ENCODE peak calls at places on chromosomes 5 and 9, in four cellular contexts. One of them, this sample, is unnamed. For H3K4me1 and H3K9me3, the result is how much of the 10 kb centered on the place peaks cover.

GRCh38 chr5:154506049-154506715 is 28.2 kb upstream of the HAND1 start:
- DNase-seq in heart right ventricle: no peak
- DNase-seq in gastrocnemius medialis: no peak
- DNase-seq in CD8-positive, alpha-beta T cell: no peak
- DNase-seq in this sample: no peak

GRCh38 chr5:73997936-73998335 is 371.9 kb downstream of the ARHGEF28 start:
- DNase-seq in gastrocnemius medialis: no peak
- DNase-seq in heart right ventricle: no peak
- DNase-seq in CD8-positive, alpha-beta T cell: no peak
- DNase-seq in this sample: no peak

GRCh38 chr5:159448-160172 is 31.7 kb upstream of the LRRC14B start:
- DNase-seq in heart right ventricle: no peak
- DNase-seq in CD8-positive, alpha-beta T cell: no peak
- DNase-seq in gastrocnemius medialis: no peak
- DNase-seq in this sample: no peak

GRCh38 chr5:170195876-170196275 is 36.9 kb upstream of the C5orf58 start:
- DNase-seq in gastrocnemius medialis: no peak
- DNase-seq in CD8-positive, alpha-beta T cell: no peak
- DNase-seq in heart right ventricle: no peak
- DNase-seq in this sample: no peak

GRCh38 chr9:133890583-133890982 is 101.5 kb downstream of the VAV2 start:
- DNase-seq in CD8-positive, alpha-beta T cell: no peak
- DNase-seq in heart right ventricle: no peak
- DNase-seq in gastrocnemius medialis: no peak
- DNase-seq in this sample: no peak

GRCh38 chr5:39624268-39624886 is 199.6 kb upstream of the DAB2 start:
- DNase-seq in heart right ventricle: no peak
- DNase-seq in gastrocnemius medialis: no peak
- DNase-seq in CD8-positive, alpha-beta T cell: no peak
- DNase-seq in this sample: peak

GRCh38 chr9:36818965-36819870 is 214.8 kb downstream of the PAX5 start:
- DNase-seq in gastrocnemius medialis: no peak
- DNase-seq in CD8-positive, alpha-beta T cell: no peak
- DNase-seq in heart right ventricle: no peak
- DNase-seq in this sample: no peak

GRCh38 chr5:167754501-167754941 is 536.9 kb upstream of the WWC1 start:
- DNase-seq in CD8-positive, alpha-beta T cell: no peak
- DNase-seq in gastrocnemius medialis: no peak
- DNase-seq in heart right ventricle: no peak
- DNase-seq in this sample: no peak

GRCh38 chr9:77961541-77961940 is 70.1 kb downstream of the GNAQ start:
- DNase-seq in CD8-positive, alpha-beta T cell: no peak
- DNase-seq in heart right ventricle: no peak
- DNase-seq in gastrocnemius medialis: no peak
- DNase-seq in this sample: no peak

GRCh38 chr9:120705174-120705573 is 9.1 kb downstream of the MEGF9 start:
- DNase-seq in CD8-positive, alpha-beta T cell: no peak
- DNase-seq in gastrocnemius medialis: no peak
- DNase-seq in heart right ventricle: no peak
- DNase-seq in this sample: no peak

GRCh38 chr5:143759368-143760136 is 52.4 kb upstream of the HMHB1 start:
- DNase-seq in gastrocnemius medialis: no peak
- DNase-seq in heart right ventricle: no peak
- DNase-seq in CD8-positive, alpha-beta T cell: no peak
- DNase-seq in this sample: no peak
- TF ChIP-seq CTCF in gastrocnemius medialis: no peak
- TF ChIP-seq CTCF in heart right ventricle: no peak
- TF ChIP-seq CTCF in CD8-positive, alpha-beta T cell: no peak
- TF ChIP-seq CTCF in this sample: no peak

GRCh38 chr9:136721339-136722092 is 9.1 kb downstream of the DIPK1B start:
- DNase-seq in heart right ventricle: no peak
- DNase-seq in CD8-positive, alpha-beta T cell: no peak
- DNase-seq in gastrocnemius medialis: no peak
- DNase-seq in this sample: no peak
- H3K4me1 ChIP-seq in heart right ventricle: half or more
- H3K4me1 ChIP-seq in CD8-positive, alpha-beta T cell: under half
- H3K4me1 ChIP-seq in gastrocnemius medialis: under half
- H3K4me1 ChIP-seq in this sample: under half

DNA sequence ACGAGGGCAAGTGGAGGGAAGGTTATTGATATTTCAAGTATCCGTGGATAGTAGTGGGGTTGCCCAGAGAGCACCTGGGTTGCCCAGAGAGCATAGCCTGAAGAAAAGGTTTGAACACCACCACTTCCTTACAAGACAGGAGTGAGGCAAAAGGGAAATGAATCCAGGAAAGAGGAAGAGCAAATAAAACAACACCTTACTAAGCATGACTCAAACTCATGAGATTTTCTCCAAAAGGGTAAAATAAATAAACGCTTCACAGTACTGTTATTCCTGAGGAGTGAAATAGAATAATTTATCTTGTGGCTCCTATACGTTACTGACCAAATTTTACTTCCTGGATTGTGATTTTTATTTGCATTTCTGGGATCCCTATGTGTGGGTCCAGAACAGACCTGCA is 65.2 kb upstream of the PTPRD start:
- DNase-seq in heart right ventricle: no peak
- DNase-seq in gastrocnemius medialis: no peak
- DNase-seq in CD8-positive, alpha-beta T cell: no peak
- DNase-seq in this sample: no peak
- H3K9me3 ChIP-seq in heart right ventricle: under half
- H3K9me3 ChIP-seq in gastrocnemius medialis: under half
- H3K9me3 ChIP-seq in CD8-positive, alpha-beta T cell: under half
- H3K9me3 ChIP-seq in this sample: under half

GRCh38 chr9:123957731-123958130 is 27.8 kb upstream of the DENND1A start:
- DNase-seq in heart right ventricle: no peak
- DNase-seq in CD8-positive, alpha-beta T cell: no peak
- DNase-seq in gastrocnemius medialis: no peak
- DNase-seq in this sample: no peak

GRCh38 chr9:123959787-123960186 is 29.9 kb upstream of the DENND1A start:
- DNase-seq in CD8-positive, alpha-beta T cell: no peak
- DNase-seq in heart right ventricle: no peak
- DNase-seq in gastrocnemius medialis: no peak
- DNase-seq in this sample: no peak

GRCh38 chr9:123960965-123961364 is 31.0 kb upstream of the DENND1A start:
- DNase-seq in CD8-positive, alpha-beta T cell: no peak
- DNase-seq in heart right ventricle: no peak
- DNase-seq in gastrocnemius medialis: no peak
- DNase-seq in this sample: no peak

GRCh38 chr9:123957168-123957721 is 27.3 kb upstream of the DENND1A start:
- DNase-seq in heart right ventricle: no peak
- DNase-seq in CD8-positive, alpha-beta T cell: no peak
- DNase-seq in gastrocnemius medialis: no peak
- DNase-seq in this sample: no peak

GRCh38 chr9:123960366-123960765 is 30.4 kb upstream of the DENND1A start:
- DNase-seq in CD8-positive, alpha-beta T cell: no peak
- DNase-seq in heart right ventricle: no peak
- DNase-seq in gastrocnemius medialis: no peak
- DNase-seq in this sample: no peak
- TF ChIP-seq CTCF in CD8-positive, alpha-beta T cell: no peak
- TF ChIP-seq CTCF in heart right ventricle: no peak
- TF ChIP-seq CTCF in gastrocnemius medialis: no peak
- TF ChIP-seq CTCF in this sample: no peak

DNA sequence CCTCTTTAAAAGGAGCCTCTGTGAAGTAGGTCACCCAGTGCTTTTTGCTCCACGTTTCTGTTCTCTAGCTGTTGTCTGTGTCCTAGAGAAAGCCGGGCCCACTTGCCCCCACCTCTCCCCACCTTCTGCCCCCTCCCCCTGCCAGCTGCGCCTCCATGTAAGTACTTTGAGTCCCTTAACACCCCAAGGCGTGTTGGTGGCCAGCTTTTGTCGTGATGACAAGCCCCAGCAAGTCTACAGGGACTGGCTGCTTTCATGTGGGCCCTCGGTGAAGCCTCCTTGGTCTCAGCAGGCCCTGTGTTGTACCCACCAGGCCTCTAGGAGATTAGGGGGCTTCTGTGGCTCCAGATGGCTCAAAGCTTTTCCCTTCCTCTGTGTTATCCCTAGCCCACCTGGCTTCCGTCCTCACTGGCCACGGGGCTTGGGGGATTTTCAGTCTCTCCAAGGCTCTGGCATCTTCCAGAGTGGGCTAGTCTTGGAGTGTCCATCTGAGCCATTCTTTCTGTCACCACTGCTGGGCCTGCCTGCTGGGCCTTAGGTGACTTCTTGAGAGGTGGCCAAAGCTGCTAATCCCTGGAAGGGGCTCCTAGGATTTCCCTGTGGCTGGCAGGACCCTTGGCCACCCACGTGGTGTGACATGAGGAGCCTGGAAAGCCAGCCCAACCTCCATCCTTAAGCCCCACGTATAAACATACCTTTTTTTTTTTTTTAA is 1.2 kb upstream of the NDST1 start:
- DNase-seq in CD8-positive, alpha-beta T cell: no peak
- DNase-seq in gastrocnemius medialis: peak
- DNase-seq in heart right ventricle: no peak
- DNase-seq in this sample: no peak
- H3K4me1 ChIP-seq in CD8-positive, alpha-beta T cell: under half
- H3K4me1 ChIP-seq in gastrocnemius medialis: half or more
- H3K4me1 ChIP-seq in heart right ventricle: half or more
- H3K4me1 ChIP-seq in this sample: half or more

DNA sequence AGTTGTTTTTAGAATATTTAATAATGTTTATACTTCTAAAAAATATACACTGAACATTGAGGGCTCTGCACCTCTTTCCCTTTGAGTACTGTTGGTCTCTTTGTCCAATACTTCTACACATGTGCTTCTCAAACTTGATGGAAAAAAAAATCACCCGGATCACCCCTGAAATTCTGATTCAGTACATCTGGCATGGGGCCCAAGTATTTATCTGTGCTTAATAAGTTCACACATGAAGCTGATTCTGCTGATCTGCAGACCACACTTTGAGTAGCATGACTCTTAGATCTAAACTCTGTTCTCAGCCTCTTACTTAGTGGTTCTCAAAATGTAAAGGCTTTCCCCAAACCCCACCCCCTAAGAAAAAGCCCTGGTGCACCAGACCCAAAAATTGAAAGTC is 12.0 kb downstream of the RUSC2 start:
- DNase-seq in gastrocnemius medialis: no peak
- DNase-seq in heart right ventricle: no peak
- DNase-seq in CD8-positive, alpha-beta T cell: no peak
- DNase-seq in this sample: no peak
- H3K9me3 ChIP-seq in gastrocnemius medialis: under half
- H3K9me3 ChIP-seq in heart right ventricle: under half
- H3K9me3 ChIP-seq in CD8-positive, alpha-beta T cell: under half
- H3K9me3 ChIP-seq in this sample: under half

This sample was measured in Caco-2.